ENCODE peak calls at places on chromosomes 2 and 18, in four cellular contexts. One of them, this sample, is unnamed.
A peak's percentile ranks its signal among the peaks of the same experiment; 100 is the strongest.

GRCh38 chr2:199798881-199799580 is 52.0 kb downstream of the FTCDNL1 start:
- DNase-seq in transverse colon: peak; percentile 14
- DNase-seq in hepatocyte: no peak
- DNase-seq in astrocyte: no peak
- DNase-seq in this sample: peak; percentile 53

GRCh38 chr2:20165677-20166509 is 59.0 kb downstream of the SDC1 start:
- DNase-seq in hepatocyte: no peak
- DNase-seq in transverse colon: no peak
- DNase-seq in astrocyte: no peak
- DNase-seq in this sample: no peak

GRCh38 chr2:230434677-230435324 is 18.8 kb downstream of the SP100 start:
- DNase-seq in transverse colon: no peak
- DNase-seq in astrocyte: no peak
- DNase-seq in hepatocyte: no peak
- DNase-seq in this sample: no peak

GRCh38 chr2:163044116-163044515 is 205.5 kb upstream of the KCNH7 start:
- DNase-seq in astrocyte: no peak
- DNase-seq in hepatocyte: peak; percentile 11
- DNase-seq in transverse colon: no peak
- DNase-seq in this sample: no peak

GRCh38 chr2:223549215-223549614 is 52.9 kb downstream of the SCG2 start:
- DNase-seq in hepatocyte: peak; percentile 42
- DNase-seq in transverse colon: no peak
- DNase-seq in astrocyte: peak; percentile 99
- DNase-seq in this sample: no peak

GRCh38 chr2:10120938-10121574 is 1.5 kb upstream of the RRM2 start:
- DNase-seq in astrocyte: peak; percentile 10
- DNase-seq in hepatocyte: peak; percentile 46
- DNase-seq in transverse colon: peak; percentile 32
- DNase-seq in this sample: no peak

GRCh38 chr2:11750422-11750821 is 4.0 kb downstream of the LPIN1 start:
- DNase-seq in hepatocyte: no peak
- DNase-seq in astrocyte: no peak
- DNase-seq in transverse colon: no peak
- DNase-seq in this sample: no peak

GRCh38 chr2:240278661-240279060 is 138.2 kb upstream of the OTOS start:
- DNase-seq in astrocyte: peak; percentile 43
- DNase-seq in transverse colon: no peak
- DNase-seq in hepatocyte: no peak
- DNase-seq in this sample: no peak

GRCh38 chr18:13451661-13452447 is 233.3 kb downstream of the LDLRAD4 start:
- DNase-seq in transverse colon: no peak
- DNase-seq in astrocyte: no peak
- DNase-seq in hepatocyte: no peak
- DNase-seq in this sample: no peak

GRCh38 chr2:48445091-48445725 is 84.7 kb upstream of the STON1 start:
- DNase-seq in astrocyte: no peak
- DNase-seq in hepatocyte: peak; percentile 33
- DNase-seq in transverse colon: no peak
- DNase-seq in this sample: no peak
- H3K4me3 ChIP-seq in astrocyte: no peak overlapping the region
- H3K4me3 ChIP-seq in hepatocyte: no peak overlapping the region
- H3K4me3 ChIP-seq in transverse colon: no peak overlapping the region
- H3K4me3 ChIP-seq in this sample: no peak overlapping the region

DNA sequence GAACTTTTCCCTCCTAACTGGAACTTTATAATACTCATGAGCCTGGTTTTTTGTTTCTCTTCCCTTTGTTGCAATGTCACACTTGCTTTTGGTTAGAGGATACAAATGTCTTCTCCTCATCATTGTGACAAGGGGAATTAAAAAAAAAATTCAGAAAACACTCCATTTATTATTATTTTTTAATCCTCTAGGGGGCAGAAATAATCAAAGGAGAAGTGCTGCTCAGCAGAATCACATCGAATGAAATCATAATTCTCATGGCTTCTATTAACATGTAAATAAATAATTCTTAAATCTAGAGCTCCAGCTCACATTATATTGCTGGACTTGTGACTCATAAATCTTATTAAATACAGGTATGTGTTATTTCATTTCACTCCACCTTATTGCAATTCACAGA is 273.8 kb downstream of the TRIB2 start:
- DNase-seq in hepatocyte: no peak
- DNase-seq in transverse colon: no peak
- DNase-seq in astrocyte: no peak
- DNase-seq in this sample: no peak
- TF ChIP-seq CTCF in hepatocyte: no peak
- TF ChIP-seq CTCF in transverse colon: no peak
- TF ChIP-seq CTCF in astrocyte: peak; percentile 16
- TF ChIP-seq CTCF in this sample: peak; percentile 15

GRCh38 chr2:224982226-224982625 is 60.0 kb downstream of the DOCK10 start:
- DNase-seq in transverse colon: no peak
- DNase-seq in astrocyte: peak; percentile 23
- DNase-seq in hepatocyte: no peak
- DNase-seq in this sample: peak; percentile 80
- H3K4me3 ChIP-seq in transverse colon: no peak overlapping the region
- H3K4me3 ChIP-seq in astrocyte: peak overlapping the region; percentile 15
- H3K4me3 ChIP-seq in hepatocyte: no peak overlapping the region
- H3K4me3 ChIP-seq in this sample: peak overlapping the region; percentile 56

GRCh38 chr2:99470957-99471356 is 18.9 kb downstream of the REV1 start:
- DNase-seq in hepatocyte: no peak
- DNase-seq in transverse colon: no peak
- DNase-seq in astrocyte: no peak
- DNase-seq in this sample: no peak

GRCh38 chr2:99468155-99468554 is 21.7 kb downstream of the REV1 start:
- DNase-seq in transverse colon: no peak
- DNase-seq in astrocyte: peak; percentile 35
- DNase-seq in hepatocyte: no peak
- DNase-seq in this sample: no peak

GRCh38 chr2:99467390-99467789 is 22.4 kb downstream of the REV1 start:
- DNase-seq in hepatocyte: no peak
- DNase-seq in astrocyte: no peak
- DNase-seq in transverse colon: no peak
- DNase-seq in this sample: no peak

GRCh38 chr2:99471635-99472326 is 18.0 kb downstream of the REV1 start:
- DNase-seq in astrocyte: no peak
- DNase-seq in hepatocyte: no peak
- DNase-seq in transverse colon: no peak
- DNase-seq in this sample: no peak

GRCh38 chr2:99469394-99469793 is 20.4 kb downstream of the REV1 start:
- DNase-seq in astrocyte: no peak
- DNase-seq in hepatocyte: no peak
- DNase-seq in transverse colon: no peak
- DNase-seq in this sample: no peak
- TF ChIP-seq CTCF in astrocyte: no peak
- TF ChIP-seq CTCF in hepatocyte: no peak
- TF ChIP-seq CTCF in transverse colon: no peak
- TF ChIP-seq CTCF in this sample: no peak

GRCh38 chr2:203870481-203870880 is 2.9 kb downstream of the CTLA4 start:
- DNase-seq in astrocyte: no peak
- DNase-seq in hepatocyte: no peak
- DNase-seq in transverse colon: no peak
- DNase-seq in this sample: no peak

GRCh38 chr2:203869207-203869606 is 1.6 kb downstream of the CTLA4 start:
- DNase-seq in transverse colon: no peak
- DNase-seq in astrocyte: no peak
- DNase-seq in hepatocyte: no peak
- DNase-seq in this sample: no peak

GRCh38 chr2:203870942-203871341 is 3.4 kb downstream of the CTLA4 start:
- DNase-seq in transverse colon: no peak
- DNase-seq in astrocyte: no peak
- DNase-seq in hepatocyte: no peak
- DNase-seq in this sample: no peak

GRCh38 chr2:203871371-203871983 is 3.9 kb downstream of the CTLA4 start:
- DNase-seq in transverse colon: no peak
- DNase-seq in astrocyte: no peak
- DNase-seq in hepatocyte: no peak
- DNase-seq in this sample: no peak

GRCh38 chr2:203869610-203870042 is 2.1 kb downstream of the CTLA4 start:
- DNase-seq in transverse colon: no peak
- DNase-seq in astrocyte: no peak
- DNase-seq in hepatocyte: no peak
- DNase-seq in this sample: no peak
- H3K4me3 ChIP-seq in transverse colon: no peak overlapping the region
- H3K4me3 ChIP-seq in astrocyte: no peak overlapping the region
- H3K4me3 ChIP-seq in hepatocyte: no peak overlapping the region
- H3K4me3 ChIP-seq in this sample: no peak overlapping the region

DNA sequence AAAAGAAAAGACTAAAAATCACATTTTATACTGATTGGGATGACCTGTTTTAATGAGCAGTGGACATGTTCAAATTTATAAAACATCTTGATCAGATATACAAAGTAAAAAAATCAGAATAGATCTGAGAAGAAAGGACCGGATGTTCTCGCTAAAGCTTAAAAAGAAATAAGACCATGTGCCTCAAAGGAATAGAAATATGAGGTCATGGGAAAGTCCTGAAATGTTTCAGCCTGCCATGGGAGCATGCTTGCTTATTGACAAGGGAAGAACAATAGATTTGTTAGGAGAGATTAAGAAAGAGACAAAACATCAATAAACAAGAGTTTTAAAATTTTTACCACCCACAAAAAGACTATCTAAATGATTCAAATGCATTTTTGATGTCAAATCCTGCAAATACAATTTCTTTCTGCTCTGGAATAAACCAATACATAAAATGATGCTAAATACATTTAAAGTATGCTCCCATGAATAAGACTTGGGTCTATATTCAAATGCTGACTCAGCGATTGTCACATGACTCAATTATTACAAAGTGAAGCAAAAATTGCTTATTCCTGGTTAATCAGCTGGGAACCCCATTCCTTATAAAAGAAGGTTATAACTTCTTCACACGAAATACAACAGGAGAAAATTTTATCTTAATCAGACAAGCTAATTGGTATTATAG is 633.9 kb upstream of the PKDCC start:
- DNase-seq in transverse colon: no peak
- DNase-seq in astrocyte: no peak
- DNase-seq in hepatocyte: no peak
- DNase-seq in this sample: no peak
- TF ChIP-seq CTCF in transverse colon: no peak
- TF ChIP-seq CTCF in astrocyte: no peak
- TF ChIP-seq CTCF in hepatocyte: no peak
- TF ChIP-seq CTCF in this sample: no peak

GRCh38 chr2:160269365-160269764 is 69.3 kb upstream of the ITGB6 start:
- DNase-seq in transverse colon: no peak
- DNase-seq in astrocyte: peak; percentile 34
- DNase-seq in hepatocyte: no peak
- DNase-seq in this sample: no peak

GRCh38 chr2:160271166-160272086 is 71.4 kb upstream of the ITGB6 start:
- DNase-seq in hepatocyte: peak; percentile 69
- DNase-seq in astrocyte: no peak
- DNase-seq in transverse colon: no peak
- DNase-seq in this sample: no peak

GRCh38 chr2:160268382-160268781 is 68.3 kb upstream of the ITGB6 start:
- DNase-seq in astrocyte: no peak
- DNase-seq in hepatocyte: no peak
- DNase-seq in transverse colon: no peak
- DNase-seq in this sample: no peak

GRCh38 chr2:160269803-160270570 is 69.9 kb upstream of the ITGB6 start:
- DNase-seq in astrocyte: peak; percentile 88
- DNase-seq in hepatocyte: peak; percentile 93
- DNase-seq in transverse colon: peak; percentile 84
- DNase-seq in this sample: peak; percentile 57

DNA sequence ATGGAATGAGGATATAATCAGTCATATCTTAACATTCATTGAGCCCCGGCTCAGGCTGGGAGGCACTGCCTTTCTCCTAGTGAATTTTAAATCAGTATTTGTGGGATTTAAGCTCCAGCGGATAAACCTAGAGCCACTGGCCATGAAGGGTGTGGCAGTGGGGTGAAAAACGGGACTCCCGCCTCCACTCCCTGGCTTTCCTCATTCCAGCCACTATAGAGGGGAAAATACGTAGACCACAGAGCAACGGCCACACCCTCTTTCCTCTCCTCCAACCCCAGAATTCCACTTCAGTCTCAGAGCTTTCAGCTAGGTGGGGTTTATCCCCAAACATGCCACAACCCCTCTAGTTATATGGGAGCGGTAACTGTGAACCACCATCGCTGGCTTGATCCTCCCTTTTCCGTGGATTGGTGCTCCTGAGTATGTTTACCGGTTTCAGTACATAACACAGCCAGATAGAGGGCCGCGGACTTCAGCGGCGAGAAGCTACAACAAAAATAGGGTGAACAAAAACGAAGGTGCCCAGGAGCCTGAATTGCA is 70.6 kb upstream of the ITGB6 start:
- DNase-seq in transverse colon: no peak
- DNase-seq in hepatocyte: peak; percentile 56
- DNase-seq in astrocyte: peak; percentile 65
- DNase-seq in this sample: no peak
- H3K4me3 ChIP-seq in transverse colon: no peak overlapping the region
- H3K4me3 ChIP-seq in hepatocyte: peak overlapping the region; percentile 25
- H3K4me3 ChIP-seq in astrocyte: peak overlapping the region; percentile 46
- H3K4me3 ChIP-seq in this sample: peak overlapping the region; percentile 59

GRCh38 chr2:14479486-14479885 is 153.0 kb upstream of the LRATD1 start:
- DNase-seq in hepatocyte: no peak
- DNase-seq in transverse colon: no peak
- DNase-seq in astrocyte: no peak
- DNase-seq in this sample: no peak

GRCh38 chr2:14480120-14480519 is 152.4 kb upstream of the LRATD1 start:
- DNase-seq in hepatocyte: no peak
- DNase-seq in transverse colon: no peak
- DNase-seq in astrocyte: no peak
- DNase-seq in this sample: no peak

GRCh38 chr2:14475994-14476393 is 156.5 kb upstream of the LRATD1 start:
- DNase-seq in hepatocyte: no peak
- DNase-seq in transverse colon: no peak
- DNase-seq in astrocyte: no peak
- DNase-seq in this sample: no peak

DNA sequence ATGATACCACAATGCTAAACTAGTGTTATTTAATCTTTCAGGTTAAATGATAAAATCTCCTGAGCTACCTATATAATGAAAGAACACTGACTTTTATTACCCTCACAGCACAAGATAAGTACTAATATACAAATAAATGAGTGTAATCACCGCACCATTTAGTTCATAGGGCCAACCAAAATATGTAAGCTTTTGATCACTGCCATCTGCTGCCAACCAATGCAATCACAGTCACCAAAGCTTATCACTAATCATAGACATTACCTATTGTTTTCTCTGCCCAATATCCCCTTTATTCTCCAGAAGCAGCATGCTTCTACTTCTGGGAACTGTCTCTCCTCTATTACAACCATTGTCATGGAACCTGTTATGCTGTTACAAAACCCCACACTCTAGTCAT is 151.6 kb upstream of the LRATD1 start:
- DNase-seq in transverse colon: no peak
- DNase-seq in astrocyte: no peak
- DNase-seq in hepatocyte: no peak
- DNase-seq in this sample: no peak
- TF ChIP-seq CTCF in transverse colon: no peak
- TF ChIP-seq CTCF in astrocyte: no peak
- TF ChIP-seq CTCF in hepatocyte: no peak
- TF ChIP-seq CTCF in this sample: no peak

This sample was measured in dorsolateral prefrontal cortex.